ENCODE peak calls at places on chromosomes 7 and 10, in five cellular contexts. R is HepG2; W is suprapubic skin; E is tibial artery; I is CD8-positive, alpha-beta T cell. P is an unnamed sample.

GRCh38 chr10:86085686-86086085 is 280.9 kb downstream of the GRID1 start:
- DNase-seq in E (no peak), I (no peak), W (no peak), R (no peak), P (peak; percentile 8)

GRCh38 chr7:4189151-4189570 is 492.9 kb upstream of the FOXK1 start:
- DNase-seq in W (peak; percentile 90), R (no peak), E (peak; percentile 75), I (no peak), P (no peak)

GRCh38 chr7:47078241-47078640 is 503.7 kb downstream of the TNS3 start:
- DNase-seq in I (no peak), W (no peak), E (no peak), R (no peak), P (no peak)

GRCh38 chr7:148173296-148173695 is 417.3 kb upstream of the C7orf33 start:
- DNase-seq in I (no peak), R (no peak), W (no peak), E (no peak), P (no peak)

GRCh38 chr10:451021-451471 is 238.4 kb downstream of the DIP2C start:
- DNase-seq in R (no peak), I (peak; percentile 46), W (no peak), E (no peak), P (no peak)

GRCh38 chr10:5076615-5077014 is 17.6 kb upstream of the AKR1C3 start:
- DNase-seq in E (no peak), I (no peak), W (no peak), R (no peak), P (no peak)

GRCh38 chr7:71236488-71237179 is 104.7 kb downstream of the GALNT17 start:
- DNase-seq in E (no peak), I (no peak), R (no peak), W (no peak), P (peak; percentile 48)

GRCh38 chr7:116953727-116954442 is 584 bp downstream of the ST7 start:
- DNase-seq in R (peak; percentile 84), I (peak; percentile 20), E (peak; percentile 50), W (peak; percentile 79), P (peak; percentile 86)

GRCh38 chr10:117449636-117450035 is 74.4 kb upstream of the PDZD8 start:
- DNase-seq in I (no peak), E (no peak), R (no peak), W (no peak), P (peak; percentile 61)

GRCh38 chr7:79293655-79294142 is 159.8 kb downstream of the MAGI2 start:
- DNase-seq in E (no peak), R (peak; percentile 86), I (no peak), W (no peak), P (no peak)

GRCh38 chr7:19118896-19119301 is 1.5 kb upstream of the TWIST1 start:
- DNase-seq in W (no peak), R (no peak), E (no peak), I (no peak), P (peak; percentile 88)

GRCh38 chr10:28186461-28186860 is 116.4 kb downstream of the MPP7 start:
- DNase-seq in I (no peak), E (no peak), W (no peak), R (no peak), P (no peak)

GRCh38 chr10:92699518-92700272 is 9.9 kb downstream of the HHEX start:
- DNase-seq in W (no peak), R (no peak), E (peak; percentile 35), I (no peak), P (peak; percentile 78)

GRCh38 chr7:111483078-111483477 is 79.2 kb downstream of the IMMP2L start:
- DNase-seq in W (no peak), E (no peak), I (no peak), R (no peak), P (no peak)

GRCh38 chr7:79612027-79612426 is 158.6 kb upstream of the MAGI2 start:
- DNase-seq in W (no peak), I (no peak), E (no peak), R (no peak), P (no peak)

GRCh38 chr10:89281606-89282395 is 20.0 kb upstream of the IFIT2 start:
- DNase-seq in R (no peak), I (no peak), E (no peak), W (no peak), P (no peak)

GRCh38 chr10:110404374-110404773 is 93.3 kb upstream of the DUSP5 start:
- DNase-seq in I (no peak), W (no peak), R (no peak), E (no peak), P (no peak)

GRCh38 chr7:128021361-128021760 is 9.9 kb downstream of the LRRC4 start:
- DNase-seq in W (no peak), I (no peak), R (no peak), E (no peak), P (no peak)

GRCh38 chr10:109824206-109824605 is 99.1 kb downstream of the XPNPEP1 start:
- DNase-seq in E (no peak), W (no peak), I (no peak), R (no peak), P (no peak)

GRCh38 chr10:7345717-7346116 is 65.1 kb downstream of the SFMBT2 start:
- DNase-seq in W (no peak), E (no peak), R (no peak), I (no peak), P (no peak)

GRCh38 chr10:100245484-100246220 is 16.3 kb upstream of the CHUK start:
- DNase-seq in I (no peak), E (no peak), W (no peak), R (no peak), P (no peak)

GRCh38 chr10:95327367-95327766 is 36.6 kb upstream of the PDLIM1 start:
- DNase-seq in W (no peak), R (no peak), I (no peak), E (peak; percentile 36), P (no peak)
- TF ChIP-seq CTCF in W (no peak), R (no peak), I (no peak), E (no peak), P (no peak)

GRCh38 chr7:28292826-28293528 is 112.4 kb upstream of the JAZF1 start:
- DNase-seq in I (no peak), W (no peak), R (no peak), E (no peak), P (no peak)
- H3K4me3 ChIP-seq in I (no peak overlapping the region), W (no peak overlapping the region), R (no peak overlapping the region), E (no peak overlapping the region), P (no peak overlapping the region)

DNA sequence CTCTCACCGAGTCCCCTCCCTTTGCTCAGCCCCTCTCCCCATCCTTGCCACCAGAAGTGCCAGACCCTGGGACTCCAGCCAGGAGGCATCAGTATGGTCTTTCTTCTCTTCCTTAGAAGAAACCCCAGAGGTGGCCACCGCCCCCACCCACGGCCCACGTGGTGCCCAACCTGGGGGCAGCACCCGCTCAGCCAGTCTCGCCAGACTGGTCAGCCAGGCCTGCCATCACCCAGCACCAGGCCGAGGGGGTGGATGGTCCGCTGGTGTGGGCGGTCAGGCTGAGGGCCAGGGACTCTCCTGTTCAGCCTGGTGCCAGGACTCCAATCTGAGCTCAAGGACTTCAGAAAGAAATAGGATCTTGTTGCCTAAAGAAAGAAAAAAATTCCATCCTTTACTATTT is 5.8 kb upstream of the CLDN4 start:
- DNase-seq in R (no peak), E (peak; percentile 19), W (no peak), I (no peak), P (peak; percentile 31)
- H3K27me3 ChIP-seq in R (no peaks in the 10 kb centered on the region), E (peaks cover 3% of the 10 kb centered on the region), W (no peaks in the 10 kb centered on the region), I (no peaks in the 10 kb centered on the region), P (no peaks in the 10 kb centered on the region)

GRCh38 chr10:50621981-50622496 is 1.7 kb downstream of the SGMS1 start:
- DNase-seq in I (peak; percentile 60), W (peak; percentile 97), R (peak; percentile 52), E (peak; percentile 99), P (peak; percentile 83)
- TF ChIP-seq CTCF in I (no peak), W (no peak), R (peak; percentile 77), E (no peak), P (peak; percentile 32)

DNA sequence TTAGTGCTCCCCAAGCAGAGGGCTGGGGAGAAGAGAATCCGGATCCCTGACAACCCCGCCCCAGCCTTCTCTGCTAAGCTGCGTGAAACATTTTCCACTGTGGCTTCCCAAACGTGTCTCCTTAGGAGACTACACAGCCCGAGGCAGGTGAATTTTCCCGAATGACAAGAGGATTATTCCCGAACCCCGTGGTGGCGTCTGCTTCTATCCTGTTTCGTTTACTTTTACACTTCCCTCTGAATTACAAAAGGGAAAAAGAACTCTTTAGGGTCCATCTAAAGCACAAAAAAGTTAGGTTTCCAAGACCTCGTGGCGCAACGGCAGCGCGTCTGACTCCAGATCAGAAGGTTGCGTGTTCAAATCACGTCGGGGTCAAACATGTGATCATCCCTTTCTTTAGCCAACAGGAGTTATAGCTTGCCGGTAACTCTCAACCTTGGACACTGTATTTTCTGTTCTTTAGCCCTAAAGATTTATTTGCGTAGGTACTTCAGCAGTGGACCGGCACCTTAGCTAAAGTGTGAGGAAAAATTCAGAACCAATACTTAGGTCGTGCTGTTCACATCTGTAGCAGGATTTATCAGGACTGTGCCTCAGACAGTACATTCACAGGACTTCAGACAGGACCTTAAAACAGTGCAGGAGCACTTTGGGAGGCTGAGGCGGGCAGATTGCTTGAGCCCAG is 3.2 kb upstream of the ZNF789 start:
- DNase-seq in E (no peak), I (no peak), W (no peak), R (peak; percentile 31), P (peak; percentile 76)
- H3K4me3 ChIP-seq in E (no peak overlapping the region), I (no peak overlapping the region), W (peak overlapping the region; percentile 14), R (peak overlapping the region; percentile 28), P (no peak overlapping the region)

GRCh38 chr10:43688348-43688892 is 39.7 kb upstream of the ZNF32 start:
- DNase-seq in I (no peak), R (no peak), W (no peak), E (no peak), P (no peak)
- H3K27me3 ChIP-seq in I (no peaks in the 10 kb centered on the region), R (no peaks in the 10 kb centered on the region), W (no peaks in the 10 kb centered on the region), E (no peaks in the 10 kb centered on the region), P (peaks cover 27% of the 10 kb centered on the region)

DNA sequence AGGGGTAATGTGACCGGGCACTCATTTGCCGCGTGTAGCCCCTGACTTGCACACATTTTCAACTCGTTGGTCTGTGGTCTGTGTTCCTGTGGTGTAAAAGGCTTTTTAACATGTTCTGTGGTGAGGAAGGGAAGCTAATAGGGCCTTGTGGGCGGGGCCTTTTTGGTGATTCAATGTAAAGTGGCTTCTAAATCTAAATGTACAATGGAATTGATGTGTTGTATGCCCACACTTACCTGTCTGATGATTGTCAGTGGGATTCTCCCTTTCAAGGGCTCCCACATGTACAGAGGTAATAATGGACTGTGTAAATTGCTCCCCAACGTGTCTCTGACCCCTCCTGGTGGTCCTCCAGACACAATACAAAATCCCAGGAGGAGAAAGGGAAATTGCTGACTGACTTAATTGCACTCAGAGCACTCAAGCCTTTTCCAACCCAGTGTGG is 43.1 kb upstream of the GATAD1 start:
- DNase-seq in E (no peak), R (no peak), W (no peak), I (no peak), P (peak; percentile 55)
- TF ChIP-seq CTCF in E (no peak), R (peak; percentile 17), W (no peak), I (no peak), P (peak; percentile 68)

GRCh38 chr10:71456631-71457030 is 59.9 kb downstream of the CDH23 start:
- DNase-seq in W (no peak), E (no peak), R (no peak), I (no peak), P (no peak)

GRCh38 chr10:71460615-71461014 is 63.9 kb downstream of the CDH23 start:
- DNase-seq in E (no peak), I (no peak), W (no peak), R (no peak), P (no peak)

GRCh38 chr10:71459513-71459912 is 62.8 kb downstream of the CDH23 start:
- DNase-seq in R (no peak), E (no peak), W (no peak), I (no peak), P (peak; percentile 61)

GRCh38 chr10:71457908-71458307 is 61.2 kb downstream of the CDH23 start:
- DNase-seq in W (no peak), I (no peak), R (no peak), E (no peak), P (no peak)

GRCh38 chr10:71458387-71458786 is 61.7 kb downstream of the CDH23 start:
- DNase-seq in R (no peak), I (no peak), E (no peak), W (no peak), P (no peak)
- H3K4me3 ChIP-seq in R (no peak overlapping the region), I (no peak overlapping the region), E (no peak overlapping the region), W (no peak overlapping the region), P (no peak overlapping the region)